ENCODE peak calls at places on chromosomes 4 and X, in six cellular contexts. One of them, this sample, is unnamed.

GRCh38 chr4:157035471-157035870 is 40.5 kb upstream of the GLRB start:
- DNase-seq in activated naive CD8-positive, alpha-beta T cell treated with anti-CD3 and anti-CD28 coated beads for 36 hours: no peak
- DNase-seq in posterior cingulate gyrus: no peak
- DNase-seq in stimulated activated CD8-positive, alpha-beta memory T cell treated with anti-CD3 and anti-CD28 coated beads, Interleukin-15, amount 100 ng/mL, for 4 hours: no peak
- DNase-seq in A673: no peak
- DNase-seq in cardiac muscle cell: no peak
- DNase-seq in this sample: no peak

GRCh38 chr4:110073045-110073845 is 125.2 kb downstream of the ELOVL6 start:
- DNase-seq in A673: no peak
- DNase-seq in activated naive CD8-positive, alpha-beta T cell treated with anti-CD3 and anti-CD28 coated beads for 36 hours: no peak
- DNase-seq in posterior cingulate gyrus: no peak
- DNase-seq in cardiac muscle cell: no peak
- DNase-seq in stimulated activated CD8-positive, alpha-beta memory T cell treated with anti-CD3 and anti-CD28 coated beads, Interleukin-15, amount 100 ng/mL, for 4 hours: no peak
- DNase-seq in this sample: no peak

GRCh38 chrX:37060999-37061398 is 52.8 kb downstream of the FAM47C start:
- DNase-seq in cardiac muscle cell: peak; percentile 63
- DNase-seq in A673: peak; percentile 73
- DNase-seq in activated naive CD8-positive, alpha-beta T cell treated with anti-CD3 and anti-CD28 coated beads for 36 hours: no peak
- DNase-seq in posterior cingulate gyrus: no peak
- DNase-seq in stimulated activated CD8-positive, alpha-beta memory T cell treated with anti-CD3 and anti-CD28 coated beads, Interleukin-15, amount 100 ng/mL, for 4 hours: no peak
- DNase-seq in this sample: no peak

GRCh38 chr4:85600501-85600900 is 125.6 kb downstream of the ARHGAP24 start:
- DNase-seq in A673: no peak
- DNase-seq in activated naive CD8-positive, alpha-beta T cell treated with anti-CD3 and anti-CD28 coated beads for 36 hours: no peak
- DNase-seq in cardiac muscle cell: no peak
- DNase-seq in stimulated activated CD8-positive, alpha-beta memory T cell treated with anti-CD3 and anti-CD28 coated beads, Interleukin-15, amount 100 ng/mL, for 4 hours: no peak
- DNase-seq in posterior cingulate gyrus: no peak
- DNase-seq in this sample: no peak

GRCh38 chr4:159764343-159764952 is 661.6 kb downstream of the RAPGEF2 start:
- DNase-seq in activated naive CD8-positive, alpha-beta T cell treated with anti-CD3 and anti-CD28 coated beads for 36 hours: no peak
- DNase-seq in posterior cingulate gyrus: no peak
- DNase-seq in cardiac muscle cell: peak; percentile 68
- DNase-seq in A673: peak; percentile 92
- DNase-seq in stimulated activated CD8-positive, alpha-beta memory T cell treated with anti-CD3 and anti-CD28 coated beads, Interleukin-15, amount 100 ng/mL, for 4 hours: no peak
- DNase-seq in this sample: no peak

GRCh38 chrX:48626401-48627298 is 29.4 kb downstream of the WDR13 start:
- DNase-seq in cardiac muscle cell: no peak
- DNase-seq in activated naive CD8-positive, alpha-beta T cell treated with anti-CD3 and anti-CD28 coated beads for 36 hours: no peak
- DNase-seq in posterior cingulate gyrus: no peak
- DNase-seq in A673: no peak
- DNase-seq in stimulated activated CD8-positive, alpha-beta memory T cell treated with anti-CD3 and anti-CD28 coated beads, Interleukin-15, amount 100 ng/mL, for 4 hours: no peak
- DNase-seq in this sample: no peak

GRCh38 chr4:46484881-46485280 is 95.0 kb upstream of the GABRA2 start:
- DNase-seq in activated naive CD8-positive, alpha-beta T cell treated with anti-CD3 and anti-CD28 coated beads for 36 hours: no peak
- DNase-seq in A673: no peak
- DNase-seq in stimulated activated CD8-positive, alpha-beta memory T cell treated with anti-CD3 and anti-CD28 coated beads, Interleukin-15, amount 100 ng/mL, for 4 hours: no peak
- DNase-seq in cardiac muscle cell: no peak
- DNase-seq in posterior cingulate gyrus: no peak
- DNase-seq in this sample: no peak

GRCh38 chrX:135505356-135505755 is 15.1 kb upstream of the INTS6L start:
- DNase-seq in posterior cingulate gyrus: no peak
- DNase-seq in activated naive CD8-positive, alpha-beta T cell treated with anti-CD3 and anti-CD28 coated beads for 36 hours: no peak
- DNase-seq in cardiac muscle cell: no peak
- DNase-seq in stimulated activated CD8-positive, alpha-beta memory T cell treated with anti-CD3 and anti-CD28 coated beads, Interleukin-15, amount 100 ng/mL, for 4 hours: no peak
- DNase-seq in A673: no peak
- DNase-seq in this sample: no peak

GRCh38 chr4:86307432-86307831 is 52.4 kb downstream of the MAPK10 start:
- DNase-seq in stimulated activated CD8-positive, alpha-beta memory T cell treated with anti-CD3 and anti-CD28 coated beads, Interleukin-15, amount 100 ng/mL, for 4 hours: no peak
- DNase-seq in cardiac muscle cell: no peak
- DNase-seq in A673: no peak
- DNase-seq in activated naive CD8-positive, alpha-beta T cell treated with anti-CD3 and anti-CD28 coated beads for 36 hours: no peak
- DNase-seq in posterior cingulate gyrus: no peak
- DNase-seq in this sample: no peak